ENCODE peak calls at places on chromosome 5, in five cellular contexts. M is K562, F is HepG2, O is A549, W is SK-N-SH. A is an unnamed sample.

GRCh38 chr5:138065102-138065501 is 18.7 kb upstream of the WNT8A start:
- DNase-seq in M (no peak), F (no peak), O (no peak), W (no peak), A (no peak)

GRCh38 chr5:9226026-9226536 is 319.8 kb downstream of the SEMA5A start:
- DNase-seq in M (no peak), F (no peak), O (no peak), W (no peak), A (no peak)

GRCh38 chr5:172716796-172717313 is 54.1 kb downstream of the DUSP1 start:
- DNase-seq in M (peak; percentile 81), F (peak; percentile 53), O (peak; percentile 75), W (peak; percentile 82), A (no peak)

GRCh38 chr5:24789631-24790354 is 145.0 kb upstream of the CDH10 start:
- DNase-seq in M (no peak), F (no peak), O (no peak), W (no peak), A (no peak)

GRCh38 chr5:44774279-44774880 is 34.4 kb upstream of the MRPS30 start:
- DNase-seq in M (peak; percentile 35), F (peak; percentile 34), O (peak; percentile 14), W (peak; percentile 20), A (no peak)

GRCh38 chr5:107512029-107512428 is 158.7 kb downstream of the EFNA5 start:
- DNase-seq in M (no peak), F (no peak), O (no peak), W (no peak), A (no peak)

GRCh38 chr5:33238826-33239670 is 201.7 kb upstream of the TARS1 start:
- DNase-seq in M (no peak), F (no peak), O (no peak), W (no peak), A (no peak)

GRCh38 chr5:140295414-140295813 is 7.5 kb downstream of the PFDN1 start:
- DNase-seq in M (no peak), F (peak; percentile 67), O (no peak), W (no peak), A (no peak)

GRCh38 chr5:19885040-19885824 is 102.8 kb downstream of the CDH18 start:
- DNase-seq in M (no peak), F (no peak), O (no peak), W (no peak), A (no peak)

GRCh38 chr5:19880430-19880829 is 107.6 kb downstream of the CDH18 start:
- DNase-seq in M (no peak), F (no peak), O (no peak), W (no peak), A (no peak)

GRCh38 chr5:19886123-19886921 is 101.7 kb downstream of the CDH18 start:
- DNase-seq in M (no peak), F (no peak), O (no peak), W (no peak), A (no peak)

DNA sequence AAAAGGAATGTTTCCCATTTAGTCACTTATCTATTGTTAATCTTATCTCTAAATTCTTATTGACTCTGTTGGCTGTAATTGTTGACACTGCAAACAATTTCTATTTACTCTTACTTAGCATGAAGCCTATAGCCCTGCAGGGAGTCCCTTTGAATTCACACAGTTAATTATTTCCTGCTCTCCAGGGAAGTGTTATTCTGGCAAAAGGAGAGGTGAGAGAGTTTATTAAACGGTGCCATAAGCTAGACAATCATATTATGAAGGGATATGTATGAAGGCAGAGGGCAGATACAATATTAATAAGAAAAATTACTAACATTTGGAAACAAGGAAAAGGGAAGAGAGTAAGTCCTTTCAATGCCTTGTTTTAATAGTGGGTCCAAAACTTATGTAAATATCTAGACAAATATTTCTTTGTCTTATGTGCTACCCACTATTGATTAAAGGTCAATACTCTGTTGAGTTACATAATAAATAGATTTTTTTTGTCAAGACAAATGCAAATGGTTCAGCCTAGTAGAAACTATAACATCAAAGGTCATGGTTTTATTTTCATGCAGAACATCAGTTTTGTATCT is 107.1 kb downstream of the CDH18 start:
- DNase-seq in M (no peak), F (peak; percentile 84), O (no peak), W (no peak), A (no peak)
- TF ChIP-seq REST in M (no peak), F (peak; percentile 58), O (no peak), W (no peak), A (no peak)

GRCh38 chr5:40046792-40047191 is 622.0 kb upstream of the DAB2 start:
- DNase-seq in M (no peak), F (no peak), O (no peak), W (no peak), A (no peak)
- TF ChIP-seq USF2 in M (no peak), F (no peak), O (no peak), W (no peak), A (no peak)

GRCh38 chr5:150022163-150022540 is 21.6 kb downstream of the HMGXB3 start:
- DNase-seq in M (no peak), F (no peak), O (no peak), W (no peak), A (no peak)

GRCh38 chr5:150026682-150027172 is 26.2 kb downstream of the HMGXB3 start:
- DNase-seq in M (peak; percentile 73), F (no peak), O (no peak), W (no peak), A (no peak)

GRCh38 chr5:150023136-150023535 is 22.6 kb downstream of the HMGXB3 start:
- DNase-seq in M (no peak), F (no peak), O (no peak), W (no peak), A (no peak)

GRCh38 chr5:150022681-150023080 is 22.1 kb downstream of the HMGXB3 start:
- DNase-seq in M (no peak), F (no peak), O (no peak), W (no peak), A (no peak)

DNA sequence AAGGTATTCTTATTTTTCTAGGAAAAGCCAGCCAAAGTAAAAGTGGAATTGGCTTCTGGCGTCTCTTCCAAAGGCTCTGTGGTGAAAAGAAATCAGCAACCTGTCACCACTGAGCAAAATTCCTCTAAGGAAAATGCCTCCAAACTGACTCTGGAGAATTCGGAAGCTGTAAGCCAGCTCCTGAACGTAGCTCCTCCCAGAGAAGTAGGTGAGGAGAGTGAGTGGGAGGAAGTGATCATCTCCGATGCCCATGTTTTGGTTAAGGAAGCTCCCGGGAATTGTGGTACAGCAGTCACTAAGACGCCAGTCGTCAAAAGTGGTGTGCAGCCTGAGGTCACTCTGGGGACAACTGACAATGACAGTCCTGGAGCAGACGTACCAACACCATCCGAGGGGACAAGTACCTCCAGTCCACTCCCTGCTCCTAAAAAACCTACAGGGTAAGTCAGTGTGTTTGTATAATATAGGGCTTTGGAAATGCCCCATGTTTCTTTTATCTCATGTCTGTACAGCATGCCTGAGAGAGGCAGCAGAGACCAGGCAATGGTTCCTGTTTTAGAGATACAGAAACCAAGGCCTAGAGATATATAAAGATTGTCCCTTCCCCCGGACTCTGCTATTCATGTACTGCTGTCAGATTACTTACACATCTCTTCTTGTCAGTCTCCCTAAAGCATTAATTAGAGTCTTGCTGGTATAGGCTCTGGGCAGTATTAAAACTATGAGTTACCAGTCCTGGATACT is 23.9 kb downstream of the HMGXB3 start:
- DNase-seq in M (no peak), F (no peak), O (no peak), W (no peak), A (no peak)
- TF ChIP-seq CTCF in M (peak; percentile 37), F (peak; percentile 41), O (no peak), W (peak; percentile 39), A (no peak)

GRCh38 chr5:154686490-154686889 is 68.7 kb upstream of the LARP1 start:
- DNase-seq in M (no peak), F (no peak), O (no peak), W (no peak), A (no peak)
- TF ChIP-seq REST in M (no peak), F (no peak), O (no peak), W (no peak), A (no peak)

GRCh38 chr5:125181955-125182354 is 435.5 kb upstream of the ZNF608 start:
- DNase-seq in M (no peak), F (no peak), O (no peak), W (no peak), A (no peak)
- TF ChIP-seq USF2 in M (no peak), F (no peak), O (no peak), W (no peak), A (no peak)

GRCh38 chr5:157069949-157070348 is 11.0 kb upstream of the HAVCR1 start:
- DNase-seq in M (no peak), F (peak; percentile 67), O (no peak), W (no peak), A (no peak)
- TF ChIP-seq CTCF in M (no peak), F (peak; percentile 45), O (no peak), W (peak; percentile 9), A (no peak)

A was measured in GM12878.